ENCODE peak calls at places on chromosomes 4 and X, in six cellular contexts. V is H9, Q is neuronal stem cell, K is H1, A is mesenchymal stem cell, F is trophoblast cell. L is an unnamed sample.

GRCh38 chrX:81377329-81377728 is 175.4 kb downstream of the SH3BGRL start:
- DNase-seq in V (no peak), Q (peak), K (no peak), A (peak), F (peak), L (peak)

GRCh38 chrX:107713205-107714195 is 62.1 kb downstream of the TSC22D3 start:
- DNase-seq in V (no peak), Q (no peak), K (no peak), A (peak), F (peak), L (no peak)

GRCh38 chrX:101986571-101986970 is 54.7 kb upstream of the ZMAT1 start:
- DNase-seq in V (no peak), Q (no peak), K (no peak), A (no peak), F (no peak), L (no peak)

GRCh38 chr4:38857354-38858096 is 908 bp upstream of the TLR6 start:
- DNase-seq in V (no peak), Q (no peak), K (no peak), A (peak), F (peak), L (peak)

GRCh38 chrX:56033495-56034180 is 198.5 kb upstream of the KLF8 start:
- DNase-seq in V (no peak), Q (no peak), K (no peak), A (no peak), F (peak), L (no peak)

GRCh38 chrX:17078031-17078730 is 131.7 kb downstream of the REPS2 start:
- DNase-seq in V (no peak), Q (no peak), K (no peak), A (no peak), F (no peak), L (peak)

GRCh38 chr4:48429709-48430474 is 53.3 kb upstream of the SLC10A4 start:
- DNase-seq in V (no peak), Q (peak), K (no peak), A (no peak), F (no peak), L (no peak)

GRCh38 chrX:74023203-74023602 is 280.8 kb upstream of the ZCCHC13 start:
- DNase-seq in V (no peak), Q (no peak), K (no peak), A (no peak), F (no peak), L (no peak)

GRCh38 chr4:168751263-168752225 is 254.7 kb downstream of the PALLD start:
- DNase-seq in V (no peak), Q (no peak), K (no peak), A (peak), F (peak), L (peak)

GRCh38 chr4:24604558-24605214 is 20.3 kb upstream of the DHX15 start:
- DNase-seq in V (no peak), Q (no peak), K (no peak), A (no peak), F (no peak), L (no peak)

GRCh38 chr4:74133786-74134499 is 24.0 kb upstream of the MTHFD2L start:
- DNase-seq in V (peak), Q (peak), K (peak), A (peak), F (peak), L (peak)

GRCh38 chr4:11589676-11590075 is 161.0 kb upstream of the HS3ST1 start:
- DNase-seq in V (no peak), Q (no peak), K (no peak), A (peak), F (peak), L (peak)

GRCh38 chrX:154063234-154063633 is 34.3 kb downstream of the MECP2 start:
- DNase-seq in V (no peak), Q (no peak), K (no peak), A (peak), F (no peak), L (no peak)

GRCh38 chr4:61517144-61517543 is 317.0 kb downstream of the ADGRL3 start:
- DNase-seq in V (peak), Q (no peak), K (peak), A (peak), F (peak), L (no peak)

GRCh38 chrX:65928522-65928921 is 111.4 kb downstream of the VSIG4 start:
- DNase-seq in V (no peak), Q (no peak), K (no peak), A (no peak), F (no peak), L (no peak)

GRCh38 chr4:48827622-48828021 is 3.3 kb upstream of the OCIAD1 start:
- DNase-seq in V (no peak), Q (no peak), K (no peak), A (no peak), F (no peak), L (no peak)

GRCh38 chr4:172844556-172844955 is 324.1 kb upstream of the GALNT7 start:
- DNase-seq in V (no peak), Q (no peak), K (no peak), A (no peak), F (no peak), L (no peak)

GRCh38 chr4:119623025-119623424 is 5.6 kb downstream of the PDE5A start:
- DNase-seq in V (no peak), Q (no peak), K (no peak), A (no peak), F (no peak), L (peak)

GRCh38 chrX:28586891-28587635 is at the start of gene IL1RAPL1:
- DNase-seq in V (no peak), Q (no peak), K (no peak), A (peak), F (no peak), L (peak)

GRCh38 chr4:3765271-3766206 is 646 bp upstream of the ADRA2C start:
- DNase-seq in V (peak), Q (peak), K (no peak), A (peak), F (peak), L (peak)

GRCh38 chrX:154733072-154733425 is 17.8 kb downstream of the GAB3 start:
- DNase-seq in V (no peak), Q (no peak), K (no peak), A (no peak), F (no peak), L (no peak)

GRCh38 chrX:103431316-103431715 is 55.0 kb downstream of the BEX3 start:
- DNase-seq in V (no peak), Q (no peak), K (no peak), A (peak), F (no peak), L (peak)

GRCh38 chrX:11334165-11334564 is 41.0 kb downstream of the AMELX start:
- DNase-seq in V (no peak), Q (no peak), K (no peak), A (no peak), F (peak), L (peak)

GRCh38 chr4:84780719-84781118 is 185.8 kb downstream of the WDFY3 start:
- DNase-seq in V (no peak), Q (no peak), K (no peak), A (no peak), F (no peak), L (no peak)

GRCh38 chrX:85569691-85570090 is 190.2 kb upstream of the POF1B start:
- DNase-seq in V (no peak), Q (no peak), K (no peak), A (no peak), F (no peak), L (no peak)

GRCh38 chrX:30887721-30888120 is 1.3 kb downstream of the TAB3 start:
- DNase-seq in V (no peak), Q (no peak), K (no peak), A (no peak), F (no peak), L (no peak)

GRCh38 chrX:24464498-24464835 is 619 bp upstream of the PDK3 start:
- DNase-seq in V (no peak), Q (no peak), K (no peak), A (no peak), F (no peak), L (no peak)

GRCh38 chr4:108360857-108361820 is 192.4 kb upstream of the LEF1 start:
- DNase-seq in V (peak), Q (no peak), K (peak), A (peak), F (peak), L (peak)

GRCh38 chrX:17020828-17021821 is 74.7 kb downstream of the REPS2 start:
- DNase-seq in V (no peak), Q (no peak), K (no peak), A (no peak), F (no peak), L (no peak)

DNA sequence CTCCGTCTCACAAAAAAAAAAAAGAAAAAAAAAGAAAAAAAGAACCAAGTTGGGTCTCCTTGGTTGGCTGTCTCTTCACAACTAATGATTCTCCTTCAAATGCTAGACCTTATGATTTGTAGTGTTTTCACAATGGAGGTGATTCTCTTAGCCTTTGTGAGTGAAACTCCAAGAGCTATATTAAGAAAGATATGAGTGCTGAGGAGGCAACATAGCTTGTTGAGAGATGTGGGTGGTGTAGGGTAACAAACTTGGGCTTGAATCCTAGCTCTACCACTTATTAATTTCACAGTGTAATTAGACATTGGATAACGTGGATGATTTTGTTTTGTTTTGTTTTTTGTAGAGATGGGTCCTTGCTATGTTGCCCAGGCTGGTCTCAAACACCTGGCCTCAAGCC is 10.4 kb upstream of the SEPTIN11 start:
- DNase-seq in V (no peak), Q (no peak), K (no peak), A (no peak), F (no peak), L (no peak)
- H4K91ac ChIP-seq in V (no peak), Q (no peak), K (no peak), A (no peak), F (no peak), L (no peak)

GRCh38 chr4:139736257-139736626 is 70.6 kb downstream of the MGST2 start:
- DNase-seq in V (no peak), Q (no peak), K (no peak), A (peak), F (no peak), L (no peak)
- H2AK5ac ChIP-seq in V (no peak), Q (no peak), K (no peak), A (no peak), F (no peak), L (no peak)

DNA sequence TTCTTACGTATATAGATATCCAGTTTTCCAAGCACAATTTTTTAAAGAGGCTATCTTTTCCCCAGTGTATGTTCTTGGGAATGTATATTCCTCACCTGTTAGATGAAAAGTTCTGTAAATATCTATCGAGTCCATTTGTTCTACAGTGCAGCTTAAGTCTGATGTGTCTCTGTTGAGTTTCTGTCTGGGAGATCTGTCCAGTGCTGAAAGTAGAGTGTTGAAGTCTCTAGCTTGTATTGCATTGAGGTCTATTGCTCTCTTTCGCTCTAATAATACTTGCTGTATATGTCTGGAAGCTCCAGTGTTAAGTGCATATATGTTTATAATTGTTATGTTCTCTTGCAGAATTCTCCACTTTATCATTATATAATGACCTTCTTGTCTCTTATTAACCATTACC is 373.1 kb downstream of the PPARGC1A start:
- DNase-seq in V (no peak), Q (no peak), K (no peak), A (no peak), F (no peak), L (no peak)
- H4K91ac ChIP-seq in V (no peak), Q (no peak), K (no peak), A (no peak), F (no peak), L (no peak)

GRCh38 chr4:8227771-8228318 is 28.8 kb downstream of the SH3TC1 start:
- DNase-seq in V (no peak), Q (no peak), K (no peak), A (no peak), F (no peak), L (no peak)

GRCh38 chr4:8228319-8229250 is 29.5 kb downstream of the SH3TC1 start:
- DNase-seq in V (no peak), Q (no peak), K (no peak), A (peak), F (peak), L (peak)

GRCh38 chr4:8225290-8225625 is 26.2 kb downstream of the SH3TC1 start:
- DNase-seq in V (no peak), Q (no peak), K (no peak), A (no peak), F (no peak), L (no peak)

GRCh38 chr4:8225704-8226443 is 26.8 kb downstream of the SH3TC1 start:
- DNase-seq in V (peak), Q (no peak), K (no peak), A (no peak), F (no peak), L (no peak)

DNA sequence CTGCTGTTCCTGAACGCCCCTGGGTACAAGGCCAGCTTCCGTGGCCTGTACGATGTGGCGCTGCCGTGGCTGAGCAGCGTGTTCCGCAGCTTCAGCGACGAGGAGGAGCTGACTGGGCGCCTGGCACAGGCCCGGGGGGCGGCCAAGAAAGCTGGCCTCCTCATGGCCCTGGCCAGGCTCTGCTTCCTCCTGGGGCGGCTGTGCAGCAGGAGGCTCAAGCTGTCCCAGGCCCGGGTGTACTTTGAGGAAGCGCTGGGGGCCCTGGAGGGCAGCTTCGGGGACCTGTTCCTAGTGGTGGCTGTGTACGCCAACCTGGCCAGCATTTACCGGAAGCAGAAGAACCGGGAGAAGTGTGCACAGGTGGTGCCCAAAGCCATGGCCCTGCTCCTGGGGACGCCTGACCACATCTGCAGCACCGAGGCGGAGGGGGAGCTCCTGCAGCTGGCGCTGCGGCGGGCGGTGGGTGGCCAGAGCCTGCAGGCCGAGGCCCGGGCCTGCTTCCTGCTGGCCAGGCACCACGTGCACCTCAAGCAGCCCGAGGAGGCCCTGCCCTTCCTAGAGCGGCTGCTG is 28.2 kb downstream of the SH3TC1 start:
- DNase-seq in V (no peak), Q (no peak), K (no peak), A (no peak), F (no peak), L (no peak)
- H2AK5ac ChIP-seq in V (no peak), Q (peak), K (no peak), A (no peak), F (peak), L (no peak)

DNA sequence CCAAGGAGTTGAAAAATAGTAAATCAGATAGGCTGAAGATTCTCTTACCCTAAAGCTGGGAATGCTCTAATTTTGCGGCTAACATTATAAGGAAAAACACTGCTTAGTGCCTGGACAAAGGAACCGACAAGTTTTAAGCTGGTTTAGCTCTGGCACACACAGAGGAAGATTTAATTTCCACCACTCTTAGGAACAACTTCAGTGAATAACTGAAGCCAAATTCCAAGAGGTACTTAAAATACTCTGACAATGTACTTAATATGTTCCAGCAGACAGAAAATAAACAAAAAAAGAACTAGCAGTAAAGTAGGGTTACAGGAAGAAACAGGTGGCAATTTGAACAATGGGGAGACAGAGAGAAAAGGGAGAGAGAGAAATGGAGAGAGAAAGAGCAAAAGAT is 340.8 kb upstream of the NDST4 start:
- DNase-seq in V (no peak), Q (no peak), K (no peak), A (peak), F (no peak), L (no peak)
- H4K91ac ChIP-seq in V (no peak), Q (no peak), K (no peak), A (no peak), F (no peak), L (no peak)

DNA sequence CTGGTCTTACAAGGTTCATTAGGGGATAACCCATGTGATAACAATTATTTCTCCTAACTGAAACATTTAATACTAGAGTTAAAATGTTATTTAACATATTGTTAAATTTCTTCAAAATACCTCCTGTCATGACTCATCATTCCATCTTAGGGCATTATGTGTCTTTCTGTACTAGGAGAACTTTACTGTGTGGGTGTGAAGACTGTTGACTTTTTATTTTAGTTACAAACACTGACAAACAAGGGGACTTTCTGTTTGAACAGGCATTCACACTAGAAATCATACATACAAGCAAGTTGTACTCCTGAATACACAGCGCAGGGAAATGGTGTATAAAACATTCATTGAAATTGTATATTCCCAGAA is 175.9 kb downstream of the FBXW7 start:
- DNase-seq in V (no peak), Q (no peak), K (no peak), A (no peak), F (no peak), L (peak)
- H2AK5ac ChIP-seq in V (no peak), Q (no peak), K (no peak), A (no peak), F (no peak), L (no peak)

GRCh38 chrX:150935466-150935865 is 37.0 kb upstream of the CD99L2 start:
- DNase-seq in V (no peak), Q (no peak), K (no peak), A (no peak), F (peak), L (peak)
- H4K91ac ChIP-seq in V (no peak), Q (no peak), K (no peak), A (no peak), F (no peak), L (no peak)

GRCh38 chr4:98905834-98906233 is 23.1 kb downstream of the EIF4E start:
- DNase-seq in V (no peak), Q (no peak), K (no peak), A (no peak), F (no peak), L (peak)
- H2AK5ac ChIP-seq in V (no peak), Q (no peak), K (no peak), A (no peak), F (no peak), L (no peak)